ENCODE peak calls at places on chromosomes 11 and 22, in four cellular contexts. One of them, this sample, is unnamed.

GRCh38 chr11:12274056-12274455 is 103.3 kb upstream of the PARVA start:
- DNase-seq in B cell: no peak
- DNase-seq in GM12878: no peak
- DNase-seq in right lobe of liver: no peak
- DNase-seq in this sample: no peak

GRCh38 chr22:48968201-48968959 is 859.3 kb downstream of the BRD1 start:
- DNase-seq in B cell: no peak
- DNase-seq in GM12878: no peak
- DNase-seq in right lobe of liver: no peak
- DNase-seq in this sample: peak; percentile 33

GRCh38 chr22:39634530-39635399 is 64.2 kb downstream of the CACNA1I start:
- DNase-seq in B cell: no peak
- DNase-seq in GM12878: no peak
- DNase-seq in right lobe of liver: peak; percentile 39
- DNase-seq in this sample: no peak

GRCh38 chr11:125903753-125904659 is at the start of gene DDX25:
- DNase-seq in B cell: peak; percentile 25
- DNase-seq in GM12878: no peak
- DNase-seq in right lobe of liver: no peak
- DNase-seq in this sample: no peak

GRCh38 chr11:64230209-64230984 is at the start of gene DNAJC4:
- DNase-seq in B cell: peak; percentile 89
- DNase-seq in GM12878: peak; percentile 62
- DNase-seq in right lobe of liver: peak; percentile 95
- DNase-seq in this sample: peak; percentile 87

GRCh38 chr11:119509969-119510401 is 87.0 kb upstream of the THY1 start:
- DNase-seq in B cell: no peak
- DNase-seq in GM12878: peak; percentile 76
- DNase-seq in right lobe of liver: no peak
- DNase-seq in this sample: peak; percentile 87

GRCh38 chr11:121770933-121771332 is 318.2 kb upstream of the SORL1-AS1 start:
- DNase-seq in B cell: no peak
- DNase-seq in GM12878: no peak
- DNase-seq in right lobe of liver: no peak
- DNase-seq in this sample: no peak

GRCh38 chr11:102456381-102456780 is 3.8 kb upstream of the TMEM123 start:
- DNase-seq in B cell: no peak
- DNase-seq in GM12878: no peak
- DNase-seq in right lobe of liver: no peak
- DNase-seq in this sample: peak; percentile 76

GRCh38 chr22:17009640-17010291 is 1.7 kb upstream of the GAB4 start:
- DNase-seq in B cell: no peak
- DNase-seq in GM12878: no peak
- DNase-seq in right lobe of liver: no peak
- DNase-seq in this sample: no peak

GRCh38 chr22:36285545-36285944 is 32.6 kb downstream of the APOL1 start:
- DNase-seq in B cell: peak; percentile 20
- DNase-seq in GM12878: no peak
- DNase-seq in right lobe of liver: no peak
- DNase-seq in this sample: no peak

GRCh38 chr22:37533995-37534394 is 14.8 kb upstream of the CARD10 start:
- DNase-seq in B cell: no peak
- DNase-seq in GM12878: peak; percentile 28
- DNase-seq in right lobe of liver: no peak
- DNase-seq in this sample: no peak

GRCh38 chr11:104432526-104432925 is 268.6 kb upstream of the PDGFD start:
- DNase-seq in B cell: no peak
- DNase-seq in GM12878: no peak
- DNase-seq in right lobe of liver: no peak
- DNase-seq in this sample: no peak

GRCh38 chr11:48150213-48150612 is 66.4 kb upstream of the OR4B1 start:
- DNase-seq in B cell: no peak
- DNase-seq in GM12878: no peak
- DNase-seq in right lobe of liver: no peak
- DNase-seq in this sample: no peak

GRCh38 chr11:111502611-111503010 is 9.6 kb downstream of the BTG4 start:
- DNase-seq in B cell: no peak
- DNase-seq in GM12878: no peak
- DNase-seq in right lobe of liver: no peak
- DNase-seq in this sample: no peak

GRCh38 chr11:1736447-1736992 is 13.9 kb downstream of the IFITM10 start:
- DNase-seq in B cell: no peak
- DNase-seq in GM12878: no peak
- DNase-seq in right lobe of liver: no peak
- DNase-seq in this sample: no peak

GRCh38 chr11:107501713-107502112 is 44.1 kb upstream of the CWF19L2 start:
- DNase-seq in B cell: no peak
- DNase-seq in GM12878: no peak
- DNase-seq in right lobe of liver: no peak
- DNase-seq in this sample: no peak

GRCh38 chr22:24736526-24737050 is 37.9 kb downstream of the PIWIL3 start:
- DNase-seq in B cell: no peak
- DNase-seq in GM12878: no peak
- DNase-seq in right lobe of liver: no peak
- DNase-seq in this sample: no peak

GRCh38 chr22:41983516-41983915 is 14.3 kb downstream of the SEPTIN3 start:
- DNase-seq in B cell: no peak
- DNase-seq in GM12878: no peak
- DNase-seq in right lobe of liver: no peak
- DNase-seq in this sample: no peak

GRCh38 chr11:13080861-13081260 is 71.7 kb downstream of the RASSF10 start:
- DNase-seq in B cell: no peak
- DNase-seq in GM12878: no peak
- DNase-seq in right lobe of liver: no peak
- DNase-seq in this sample: no peak

GRCh38 chr11:69079891-69080290 is 31.2 kb downstream of the TPCN2 start:
- DNase-seq in B cell: no peak
- DNase-seq in GM12878: no peak
- DNase-seq in right lobe of liver: no peak
- DNase-seq in this sample: peak; percentile 65

GRCh38 chr11:96036863-96037262 is 113.0 kb upstream of the MTMR2 start:
- DNase-seq in B cell: no peak
- DNase-seq in GM12878: no peak
- DNase-seq in right lobe of liver: no peak
- DNase-seq in this sample: no peak

GRCh38 chr11:43012606-43013005 is 299.2 kb upstream of the API5 start:
- DNase-seq in B cell: no peak
- DNase-seq in GM12878: no peak
- DNase-seq in right lobe of liver: no peak
- DNase-seq in this sample: no peak

GRCh38 chr11:1177020-1177770 is 19.4 kb downstream of the MUC5AC start:
- DNase-seq in B cell: no peak
- DNase-seq in GM12878: no peak
- DNase-seq in right lobe of liver: peak; percentile 8
- DNase-seq in this sample: peak; percentile 36

GRCh38 chr22:19477321-19478085 is 1.5 kb downstream of the UFD1 start:
- DNase-seq in B cell: no peak
- DNase-seq in GM12878: no peak
- DNase-seq in right lobe of liver: no peak
- DNase-seq in this sample: no peak

GRCh38 chr11:285894-286220 is 3.1 kb upstream of the PGGHG start:
- DNase-seq in B cell: peak; percentile 23
- DNase-seq in GM12878: no peak
- DNase-seq in right lobe of liver: no peak
- DNase-seq in this sample: no peak

GRCh38 chr11:119750056-119750455 is 21.1 kb upstream of the NECTIN1 start:
- DNase-seq in B cell: no peak
- DNase-seq in GM12878: no peak
- DNase-seq in right lobe of liver: no peak
- DNase-seq in this sample: peak; percentile 18

GRCh38 chr11:66478823-66479740 is 1.2 kb upstream of the DPP3 start:
- DNase-seq in B cell: peak; percentile 76
- DNase-seq in GM12878: no peak
- DNase-seq in right lobe of liver: peak; percentile 48
- DNase-seq in this sample: no peak

GRCh38 chr11:5421811-5422210 is at the start of gene OR51Q1:
- DNase-seq in B cell: no peak
- DNase-seq in GM12878: no peak
- DNase-seq in right lobe of liver: no peak
- DNase-seq in this sample: no peak

GRCh38 chr11:5423131-5423530 is 1.2 kb downstream of the OR51Q1 start:
- DNase-seq in B cell: no peak
- DNase-seq in GM12878: no peak
- DNase-seq in right lobe of liver: no peak
- DNase-seq in this sample: no peak

DNA sequence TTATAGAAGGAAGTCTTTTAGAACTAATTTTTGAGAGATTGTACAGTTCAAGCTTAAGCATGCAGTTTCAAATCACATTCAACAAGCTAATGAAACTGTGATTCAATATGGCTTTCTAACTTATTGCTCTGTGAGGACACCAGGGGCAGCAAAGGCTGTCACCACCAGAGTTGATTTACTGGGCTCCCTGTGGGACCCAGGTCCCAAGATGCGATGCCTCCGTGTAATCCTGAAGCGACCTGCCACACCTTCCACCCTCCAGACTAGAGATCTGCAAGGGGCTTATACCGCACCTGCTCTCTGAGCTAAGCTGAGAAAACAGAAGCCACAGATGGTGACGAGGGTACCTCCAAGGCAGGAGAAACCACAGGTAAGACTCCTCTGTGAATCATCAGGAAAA is 918 bp upstream of the OR51Q1 start:
- DNase-seq in B cell: no peak
- DNase-seq in GM12878: no peak
- DNase-seq in right lobe of liver: no peak
- DNase-seq in this sample: no peak
- TF ChIP-seq CTCF in B cell: no peak
- TF ChIP-seq CTCF in GM12878: no peak
- TF ChIP-seq CTCF in right lobe of liver: no peak
- TF ChIP-seq CTCF in this sample: no peak

DNA sequence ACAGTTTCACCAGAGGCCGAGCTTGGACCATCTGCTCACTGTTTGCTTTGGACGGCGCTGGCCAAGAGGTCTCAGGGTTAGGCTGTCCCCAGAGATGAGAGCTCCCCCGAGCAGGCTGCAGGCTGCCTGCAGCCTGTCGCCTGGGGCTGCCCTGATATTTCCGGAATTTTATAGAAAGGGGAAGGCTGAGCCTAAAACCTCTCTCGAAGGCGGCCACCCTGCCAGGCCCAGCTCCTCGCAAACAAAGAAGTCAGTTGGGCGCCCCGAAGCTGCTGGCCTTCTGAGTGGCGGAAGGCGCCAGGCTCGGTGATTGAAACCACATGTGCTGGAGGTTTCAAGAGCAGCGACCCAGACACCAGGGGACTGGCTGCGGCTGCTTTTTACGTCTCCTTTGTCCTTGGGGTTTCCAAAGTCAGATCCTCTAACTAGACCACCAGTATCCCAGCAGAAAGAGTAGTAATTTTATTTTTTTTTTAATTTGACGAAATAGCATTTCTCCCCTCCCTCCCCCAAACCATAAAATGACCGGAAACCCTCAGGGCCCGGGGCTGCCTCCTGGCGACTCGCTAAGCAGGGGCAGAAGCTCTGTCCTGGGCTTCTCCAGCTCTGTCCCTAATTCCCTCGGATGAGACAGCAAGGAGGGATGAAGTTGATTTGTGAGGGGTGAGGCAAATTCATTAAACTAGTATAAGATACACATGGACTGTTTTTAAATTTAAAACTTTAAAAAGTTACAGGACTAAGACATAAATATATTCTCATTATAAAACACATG is 57.4 kb downstream of the CLMP start:
- DNase-seq in B cell: no peak
- DNase-seq in GM12878: no peak
- DNase-seq in right lobe of liver: peak; percentile 25
- DNase-seq in this sample: peak; percentile 63
- TF ChIP-seq CTCF in B cell: no peak
- TF ChIP-seq CTCF in GM12878: no peak
- TF ChIP-seq CTCF in right lobe of liver: no peak
- TF ChIP-seq CTCF in this sample: no peak

DNA sequence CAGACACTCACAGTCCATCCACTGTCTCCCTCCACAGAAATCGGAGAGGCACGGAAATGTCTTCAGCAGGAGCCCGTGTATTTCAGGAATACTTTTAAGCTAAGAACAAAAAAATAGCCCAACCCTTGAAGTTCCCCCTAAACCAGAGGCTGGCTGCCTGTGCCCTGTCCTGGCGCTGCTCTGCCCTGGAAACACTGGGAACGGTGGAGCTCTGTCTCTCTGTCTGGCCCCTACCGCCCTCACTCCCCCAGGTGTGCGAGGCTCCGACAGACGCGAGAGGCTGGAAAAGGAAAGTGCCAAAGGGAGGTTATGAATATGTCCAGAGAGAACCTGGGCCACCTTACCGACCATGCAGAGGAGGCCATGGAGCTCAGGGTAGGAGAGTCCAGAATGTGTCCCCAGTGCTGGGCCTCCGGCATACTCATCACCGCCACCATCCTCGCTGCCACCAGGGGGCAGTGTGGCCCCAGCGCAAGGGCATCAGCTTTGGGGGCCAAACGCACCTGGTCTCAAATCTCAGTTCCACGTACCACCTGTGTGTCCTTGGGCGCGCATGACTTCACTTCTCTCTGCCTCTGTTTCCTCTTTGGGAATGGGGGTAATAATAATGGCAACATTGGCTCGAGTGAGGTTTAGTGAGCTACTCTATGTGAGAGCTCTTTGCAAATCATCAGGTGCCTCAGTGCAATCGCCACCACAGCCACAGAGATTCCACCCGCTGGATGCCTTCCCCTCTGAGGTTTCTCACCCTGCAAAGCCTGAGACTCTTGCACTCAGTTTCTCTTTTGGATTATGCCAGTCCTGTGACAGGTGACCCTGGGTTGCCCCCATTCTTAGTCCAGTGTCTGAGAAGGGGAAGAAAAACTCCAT is 10.4 kb upstream of the SLCO2B1 start:
- DNase-seq in B cell: peak; percentile 73
- DNase-seq in GM12878: peak; percentile 12
- DNase-seq in right lobe of liver: peak; percentile 76
- DNase-seq in this sample: no peak
- TF ChIP-seq CTCF in B cell: peak; percentile 96
- TF ChIP-seq CTCF in GM12878: peak; percentile 99
- TF ChIP-seq CTCF in right lobe of liver: peak; percentile 89
- TF ChIP-seq CTCF in this sample: peak; percentile 96

GRCh38 chr22:22811016-22812009 is 76.3 kb upstream of the IGLL5 start:
- DNase-seq in B cell: no peak
- DNase-seq in GM12878: no peak
- DNase-seq in right lobe of liver: no peak
- DNase-seq in this sample: no peak

GRCh38 chr22:22812031-22812905 is 75.3 kb upstream of the IGLL5 start:
- DNase-seq in B cell: no peak
- DNase-seq in GM12878: no peak
- DNase-seq in right lobe of liver: no peak
- DNase-seq in this sample: no peak

GRCh38 chr22:22813126-22814075 is 74.2 kb upstream of the IGLL5 start:
- DNase-seq in B cell: no peak
- DNase-seq in GM12878: no peak
- DNase-seq in right lobe of liver: no peak
- DNase-seq in this sample: no peak

GRCh38 chr22:22810471-22810870 is 77.1 kb upstream of the IGLL5 start:
- DNase-seq in B cell: no peak
- DNase-seq in GM12878: no peak
- DNase-seq in right lobe of liver: no peak
- DNase-seq in this sample: no peak

DNA sequence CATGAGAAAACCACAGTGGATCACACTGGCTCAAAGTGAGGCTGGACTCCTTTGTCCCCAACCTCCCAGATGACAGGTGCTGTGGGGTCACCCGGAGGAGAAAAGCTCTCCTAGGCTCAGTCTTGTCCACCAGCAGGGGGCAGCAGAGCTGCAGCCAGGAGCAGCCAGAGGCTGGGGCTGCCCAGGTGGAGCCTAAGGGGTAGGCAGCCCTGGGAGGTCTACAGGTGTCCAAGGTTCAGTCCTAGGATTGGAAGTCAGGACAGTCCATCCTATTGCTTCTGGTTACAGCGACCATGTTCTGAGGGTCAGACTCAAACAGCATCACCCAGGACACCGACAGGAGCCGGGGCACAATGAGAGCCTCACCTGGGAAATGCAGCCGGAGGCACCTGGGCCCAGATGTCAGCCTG is 77.6 kb upstream of the IGLL5 start:
- DNase-seq in B cell: peak; percentile 53
- DNase-seq in GM12878: no peak
- DNase-seq in right lobe of liver: peak; percentile 73
- DNase-seq in this sample: peak; percentile 54
- TF ChIP-seq CTCF in B cell: peak; percentile 91
- TF ChIP-seq CTCF in GM12878: peak; percentile 82
- TF ChIP-seq CTCF in right lobe of liver: peak; percentile 46
- TF ChIP-seq CTCF in this sample: peak; percentile 99

This sample was measured in CD14-positive monocyte.